ENCODE peak calls at places on chromosomes 4 and X, in five cellular contexts. One of them, this sample, is unnamed.

GRCh38 chr4:142265536-142265935 is 580.6 kb downstream of the INPP4B start:
- DNase-seq in GM12878: no peak
- DNase-seq in K562: no peak
- DNase-seq in H1: no peak
- DNase-seq in HepG2: no peak
- DNase-seq in this sample: no peak

GRCh38 chr4:66048861-66049260 is 378.6 kb upstream of the EPHA5 start:
- DNase-seq in GM12878: no peak
- DNase-seq in K562: no peak
- DNase-seq in H1: no peak
- DNase-seq in HepG2: no peak
- DNase-seq in this sample: no peak

GRCh38 chrX:53188763-53189162 is 36.2 kb downstream of the KDM5C start:
- DNase-seq in GM12878: peak
- DNase-seq in K562: no peak
- DNase-seq in H1: no peak
- DNase-seq in HepG2: no peak
- DNase-seq in this sample: no peak

GRCh38 chr4:168273838-168274237 is 44.7 kb downstream of the DDX60 start:
- DNase-seq in GM12878: no peak
- DNase-seq in K562: no peak
- DNase-seq in H1: no peak
- DNase-seq in HepG2: no peak
- DNase-seq in this sample: no peak

GRCh38 chr4:155785828-155786227 is 27.0 kb downstream of the GUCY1B1 start:
- DNase-seq in GM12878: no peak
- DNase-seq in K562: no peak
- DNase-seq in H1: no peak
- DNase-seq in HepG2: no peak
- DNase-seq in this sample: no peak

GRCh38 chr4:95798727-95799126 is 41.2 kb upstream of the PDHA2 start:
- DNase-seq in GM12878: no peak
- DNase-seq in K562: no peak
- DNase-seq in H1: peak
- DNase-seq in HepG2: no peak
- DNase-seq in this sample: no peak

GRCh38 chr4:71270901-71271300 is 67.9 kb upstream of the SLC4A4 start:
- DNase-seq in GM12878: no peak
- DNase-seq in K562: peak
- DNase-seq in H1: no peak
- DNase-seq in HepG2: peak
- DNase-seq in this sample: peak

GRCh38 chr4:8352368-8353157 is 83.0 kb downstream of the HTRA3 start:
- DNase-seq in GM12878: no peak
- DNase-seq in K562: no peak
- DNase-seq in H1: no peak
- DNase-seq in HepG2: no peak
- DNase-seq in this sample: no peak

GRCh38 chr4:63563288-63564014 is 845.8 kb downstream of the TECRL start:
- DNase-seq in GM12878: no peak
- DNase-seq in K562: no peak
- DNase-seq in H1: no peak
- DNase-seq in HepG2: no peak
- DNase-seq in this sample: peak

GRCh38 chrX:130330706-130331105 is 9.0 kb upstream of the SLC25A14 start:
- DNase-seq in GM12878: peak
- DNase-seq in K562: peak
- DNase-seq in H1: peak
- DNase-seq in HepG2: peak
- DNase-seq in this sample: peak

GRCh38 chrX:148024425-148025148 is 43.5 kb downstream of the FMR1NB start:
- DNase-seq in GM12878: peak
- DNase-seq in K562: no peak
- DNase-seq in H1: no peak
- DNase-seq in HepG2: no peak
- DNase-seq in this sample: no peak

GRCh38 chr4:176207839-176208238 is 12.5 kb upstream of the SPATA4 start:
- DNase-seq in GM12878: no peak
- DNase-seq in K562: no peak
- DNase-seq in H1: no peak
- DNase-seq in HepG2: no peak
- DNase-seq in this sample: no peak

DNA sequence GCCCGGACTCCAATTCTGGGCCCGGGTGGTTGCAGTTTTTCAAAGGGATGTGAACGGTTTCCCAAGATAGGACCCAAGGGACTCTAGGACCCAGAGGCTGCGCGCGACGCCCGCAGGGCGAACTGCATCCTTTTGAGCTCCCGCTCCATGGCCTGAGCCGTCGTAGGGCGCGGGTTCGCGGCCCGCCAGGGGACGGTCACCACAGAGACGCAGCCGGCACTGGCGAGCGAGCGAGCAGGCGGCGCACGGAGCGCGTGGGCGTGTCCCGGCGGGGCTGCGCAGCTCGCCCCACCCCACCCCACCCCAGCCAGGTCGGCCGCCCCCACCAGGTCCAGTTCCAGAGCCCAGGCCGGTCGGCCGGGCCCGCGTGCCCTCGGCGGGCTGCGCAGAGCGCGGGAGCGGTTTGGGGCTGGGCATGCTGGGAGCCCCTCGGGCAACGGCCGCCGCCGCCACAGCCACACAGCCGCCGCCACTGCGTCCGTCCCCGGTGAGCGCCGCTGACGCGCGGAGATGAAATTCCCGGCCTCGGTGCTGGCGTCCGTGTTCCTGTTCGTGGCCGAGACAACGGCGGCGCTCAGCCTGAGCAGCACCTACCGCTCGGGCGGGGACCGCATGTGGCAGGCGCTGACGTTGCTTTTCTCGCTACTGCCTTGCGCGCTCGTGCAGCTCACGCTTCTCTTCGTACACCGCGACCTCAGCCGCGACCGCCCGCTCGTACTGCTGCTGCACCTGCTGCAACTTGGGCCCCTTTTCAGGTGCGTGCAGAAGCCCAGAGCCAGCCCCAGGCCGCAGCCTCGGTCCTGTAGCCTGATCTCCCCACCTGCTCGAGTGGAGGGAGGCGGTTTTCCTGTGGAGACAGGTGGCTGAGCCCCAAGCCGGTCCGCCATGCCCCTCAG is at the start of gene XK:
- DNase-seq in GM12878: no peak
- DNase-seq in K562: peak
- DNase-seq in H1: peak
- DNase-seq in HepG2: no peak
- DNase-seq in this sample: peak
- TF ChIP-seq ATF2 in GM12878: no peak
- TF ChIP-seq ATF2 in K562: no peak
- TF ChIP-seq ATF2 in H1: no peak
- TF ChIP-seq ATF2 in HepG2: no peak
- TF ChIP-seq ATF2 in this sample: peak

GRCh38 chr4:178415925-178416324 is 973.7 kb upstream of the AGA start:
- DNase-seq in GM12878: no peak
- DNase-seq in K562: no peak
- DNase-seq in H1: no peak
- DNase-seq in HepG2: no peak
- DNase-seq in this sample: no peak
- TF ChIP-seq USF2 in GM12878: no peak
- TF ChIP-seq USF2 in K562: no peak
- TF ChIP-seq USF2 in H1: no peak
- TF ChIP-seq USF2 in HepG2: no peak
- TF ChIP-seq USF2 in this sample: no peak

GRCh38 chrX:9188117-9188516 is 154.2 kb upstream of the FAM9B start:
- DNase-seq in GM12878: no peak
- DNase-seq in K562: no peak
- DNase-seq in H1: no peak
- DNase-seq in HepG2: no peak
- DNase-seq in this sample: no peak
- TF ChIP-seq ATF2 in GM12878: no peak
- TF ChIP-seq ATF2 in K562: no peak
- TF ChIP-seq ATF2 in H1: no peak
- TF ChIP-seq ATF2 in HepG2: no peak
- TF ChIP-seq ATF2 in this sample: no peak

GRCh38 chr4:119647558-119647957 is 19.0 kb upstream of the PDE5A start:
- DNase-seq in GM12878: no peak
- DNase-seq in K562: no peak
- DNase-seq in H1: no peak
- DNase-seq in HepG2: no peak
- DNase-seq in this sample: no peak
- TF ChIP-seq USF2 in GM12878: no peak
- TF ChIP-seq USF2 in K562: no peak
- TF ChIP-seq USF2 in H1: no peak
- TF ChIP-seq USF2 in HepG2: no peak
- TF ChIP-seq USF2 in this sample: no peak

DNA sequence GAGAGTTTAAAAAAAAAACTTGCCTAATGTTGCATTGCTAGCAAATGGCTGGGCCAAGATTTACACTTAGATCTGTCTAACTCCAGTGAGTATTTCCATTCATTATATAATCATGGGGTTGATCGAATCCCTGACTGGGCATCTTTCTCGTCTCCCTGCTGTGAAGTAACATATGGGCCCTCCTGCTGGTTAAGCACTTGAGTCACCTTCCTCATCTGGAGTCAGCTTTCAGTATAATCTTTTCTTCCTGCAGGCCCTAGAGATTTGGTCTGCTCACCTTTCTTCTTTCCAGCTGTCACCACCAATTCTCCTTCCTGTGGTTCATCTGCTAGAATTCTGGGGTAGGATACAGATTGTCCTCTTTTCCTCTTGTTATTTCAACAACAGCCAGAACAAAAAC is 41.6 kb downstream of the TIGD2 start:
- DNase-seq in GM12878: no peak
- DNase-seq in K562: no peak
- DNase-seq in H1: no peak
- DNase-seq in HepG2: no peak
- DNase-seq in this sample: no peak
- TF ChIP-seq ATF2 in GM12878: no peak
- TF ChIP-seq ATF2 in K562: no peak
- TF ChIP-seq ATF2 in H1: no peak
- TF ChIP-seq ATF2 in HepG2: no peak
- TF ChIP-seq ATF2 in this sample: no peak

GRCh38 chr4:42152507-42153504 is at the start of gene BEND4:
- DNase-seq in GM12878: no peak
- DNase-seq in K562: no peak
- DNase-seq in H1: no peak
- DNase-seq in HepG2: no peak
- DNase-seq in this sample: peak

GRCh38 chr4:42150653-42151567 is 1.5 kb downstream of the BEND4 start:
- DNase-seq in GM12878: no peak
- DNase-seq in K562: no peak
- DNase-seq in H1: no peak
- DNase-seq in HepG2: no peak
- DNase-seq in this sample: peak

GRCh38 chr4:42148453-42148852 is 4.0 kb downstream of the BEND4 start:
- DNase-seq in GM12878: no peak
- DNase-seq in K562: no peak
- DNase-seq in H1: no peak
- DNase-seq in HepG2: no peak
- DNase-seq in this sample: no peak

GRCh38 chr4:42149004-42149403 is 3.5 kb downstream of the BEND4 start:
- DNase-seq in GM12878: no peak
- DNase-seq in K562: no peak
- DNase-seq in H1: no peak
- DNase-seq in HepG2: no peak
- DNase-seq in this sample: no peak

GRCh38 chr4:42151568-42152506 is 618 bp downstream of the BEND4 start:
- DNase-seq in GM12878: no peak
- DNase-seq in K562: no peak
- DNase-seq in H1: peak
- DNase-seq in HepG2: no peak
- DNase-seq in this sample: peak
- TF ChIP-seq USF2 in GM12878: no peak
- TF ChIP-seq USF2 in K562: no peak
- TF ChIP-seq USF2 in H1: no peak
- TF ChIP-seq USF2 in HepG2: no peak
- TF ChIP-seq USF2 in this sample: no peak